ENCODE peak calls at places on chromosomes 11 and 22, in ten cellular contexts. D, L, Y, P, N, C, U, F, Q and Z are unnamed samples.

GRCh38 chr11:69642549-69642912 is 1.6 kb downstream of the CCND1 start:
- DNase-seq in D (no peak), L (no peak), Y (no peak), P (no peak), N (no peak), C (peak), U (no peak), F (peak), Q (no peak), Z (no peak)

GRCh38 chr11:82233211-82233610 is 500.5 kb downstream of the FAM181B start:
- DNase-seq in D (no peak), L (no peak), Y (peak), P (no peak), N (no peak), C (no peak), U (no peak), F (no peak), Q (no peak), Z (no peak)

GRCh38 chr11:95923730-95924413 is at the start of gene MTMR2:
- DNase-seq in D (peak), L (peak), Y (peak), P (peak), N (peak), C (peak), U (peak), F (peak), Q (peak), Z (peak)

GRCh38 chr11:63912678-63913077 is 4.3 kb downstream of the RCOR2 start:
- DNase-seq in D (no peak), L (no peak), Y (no peak), P (no peak), N (no peak), C (no peak), U (no peak), F (no peak), Q (no peak), Z (no peak)

GRCh38 chr11:10731064-10731680 is 19.9 kb upstream of the CTR9 start:
- DNase-seq in D (no peak), L (no peak), Y (no peak), P (no peak), N (no peak), C (no peak), U (no peak), F (no peak), Q (no peak), Z (no peak)

GRCh38 chr11:11973361-11973800 is 35.0 kb downstream of the DKK3 start:
- DNase-seq in D (peak), L (peak), Y (no peak), P (no peak), N (no peak), C (peak), U (peak), F (no peak), Q (no peak), Z (no peak)

GRCh38 chr11:69692422-69692821 is 11.4 kb downstream of the FGF19 start:
- DNase-seq in D (no peak), L (no peak), Y (no peak), P (no peak), N (no peak), C (no peak), U (no peak), F (no peak), Q (no peak), Z (no peak)

GRCh38 chr11:16603890-16604783 is 134.3 kb upstream of the C11orf58 start:
- DNase-seq in D (peak), L (peak), Y (peak), P (no peak), N (peak), C (peak), U (no peak), F (peak), Q (peak), Z (no peak)

GRCh38 chr22:29157759-29158535 is 47.7 kb upstream of the EMID1 start:
- DNase-seq in D (no peak), L (no peak), Y (no peak), P (no peak), N (no peak), C (peak), U (no peak), F (no peak), Q (no peak), Z (peak)

GRCh38 chr11:84819561-84819960 is 807.6 kb downstream of the DLG2 start:
- DNase-seq in D (no peak), L (no peak), Y (no peak), P (no peak), N (no peak), C (no peak), U (peak), F (no peak), Q (no peak), Z (no peak)

GRCh38 chr11:35750315-35750714 is 87.7 kb downstream of the TRIM44 start:
- DNase-seq in D (no peak), L (no peak), Y (no peak), P (no peak), N (no peak), C (no peak), U (no peak), F (no peak), Q (no peak), Z (no peak)

GRCh38 chr11:111797145-111797581 is 31.0 kb upstream of the PPP2R1B start:
- DNase-seq in D (peak), L (no peak), Y (no peak), P (peak), N (no peak), C (no peak), U (peak), F (peak), Q (peak), Z (peak)

GRCh38 chr11:63764712-63765631 is 3.6 kb downstream of the ZFTA start:
- DNase-seq in D (no peak), L (no peak), Y (no peak), P (peak), N (no peak), C (no peak), U (no peak), F (peak), Q (no peak), Z (no peak)

GRCh38 chr11:2579315-2580060 is 120.3 kb downstream of the KCNQ1OT1 start:
- DNase-seq in D (no peak), L (peak), Y (no peak), P (no peak), N (peak), C (peak), U (no peak), F (no peak), Q (no peak), Z (no peak)

GRCh38 chr22:43720718-43721117 is 91.4 kb downstream of the EFCAB6 start:
- DNase-seq in D (no peak), L (no peak), Y (no peak), P (no peak), N (no peak), C (no peak), U (no peak), F (no peak), Q (no peak), Z (peak)

GRCh38 chr11:47626234-47626633 is 16.1 kb downstream of the MTCH2 start:
- DNase-seq in D (no peak), L (no peak), Y (no peak), P (no peak), N (no peak), C (no peak), U (no peak), F (no peak), Q (no peak), Z (no peak)

GRCh38 chr22:39309364-39309861 is 10.0 kb downstream of the RPL3 start:
- DNase-seq in D (peak), L (no peak), Y (peak), P (no peak), N (no peak), C (no peak), U (peak), F (no peak), Q (peak), Z (no peak)

GRCh38 chr11:76408171-76408965 is 27.2 kb downstream of the GVQW3 start:
- DNase-seq in D (no peak), L (no peak), Y (no peak), P (no peak), N (no peak), C (no peak), U (no peak), F (no peak), Q (no peak), Z (no peak)

GRCh38 chr11:10019906-10020682 is 273.9 kb downstream of the SBF2 start:
- DNase-seq in D (no peak), L (peak), Y (no peak), P (no peak), N (no peak), C (no peak), U (no peak), F (peak), Q (no peak), Z (no peak)

DNA sequence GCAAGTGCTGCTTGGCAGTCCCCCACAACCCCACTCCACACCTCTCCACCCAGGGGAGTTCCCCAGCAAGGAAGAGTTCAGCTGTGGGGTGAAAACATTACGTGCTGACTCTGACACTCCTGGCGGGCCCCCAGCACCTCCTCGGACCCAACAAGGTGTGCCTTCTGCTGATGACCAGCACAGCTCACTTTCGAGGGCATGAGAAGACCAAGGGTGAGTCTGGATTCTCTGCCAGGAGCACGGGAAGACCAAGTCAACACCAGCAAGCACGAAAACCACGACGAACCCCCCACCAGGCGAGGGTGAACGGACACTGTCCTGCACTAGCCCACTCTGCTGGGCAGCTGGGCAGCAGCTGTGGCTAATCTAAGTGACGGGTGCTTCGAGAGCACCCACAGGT is 1.4 kb downstream of the ALG12 start:
- DNase-seq in D (no peak), L (no peak), Y (no peak), P (no peak), N (peak), C (no peak), U (no peak), F (no peak), Q (no peak), Z (no peak)
- H3K4me3 ChIP-seq in D (no peak), L (no peak), Y (no peak), P (no peak), N (peak), C (no peak), U (no peak), F (no peak), Q (no peak), Z (no peak)

DNA sequence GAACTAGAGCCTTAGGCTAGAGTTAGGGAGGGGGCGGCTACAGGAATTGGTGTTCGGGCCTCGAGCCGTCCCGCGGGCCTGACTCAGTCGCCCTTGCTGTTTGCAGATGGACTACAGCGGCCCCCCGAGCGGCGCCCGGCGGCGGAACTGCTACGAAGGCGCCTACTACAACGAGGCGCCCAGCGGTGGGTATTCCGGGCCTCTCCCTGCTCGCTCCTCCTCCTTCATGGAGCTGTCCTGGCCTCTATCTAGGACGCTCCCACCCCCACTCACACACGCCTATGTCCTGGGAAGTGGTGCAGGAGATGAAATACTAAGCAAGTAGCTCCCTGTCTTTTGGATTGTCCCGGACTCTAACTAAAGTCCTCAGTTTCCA is 1.4 kb downstream of the MYOD1 start:
- DNase-seq in D (no peak), L (no peak), Y (no peak), P (no peak), N (no peak), C (no peak), U (no peak), F (no peak), Q (no peak), Z (no peak)
- TF ChIP-seq CTCF in D (no peak), L (no peak), Y (peak), P (no peak), N (no peak), C (no peak), U (no peak), F (no peak), Q (no peak), Z (no peak)

DNA sequence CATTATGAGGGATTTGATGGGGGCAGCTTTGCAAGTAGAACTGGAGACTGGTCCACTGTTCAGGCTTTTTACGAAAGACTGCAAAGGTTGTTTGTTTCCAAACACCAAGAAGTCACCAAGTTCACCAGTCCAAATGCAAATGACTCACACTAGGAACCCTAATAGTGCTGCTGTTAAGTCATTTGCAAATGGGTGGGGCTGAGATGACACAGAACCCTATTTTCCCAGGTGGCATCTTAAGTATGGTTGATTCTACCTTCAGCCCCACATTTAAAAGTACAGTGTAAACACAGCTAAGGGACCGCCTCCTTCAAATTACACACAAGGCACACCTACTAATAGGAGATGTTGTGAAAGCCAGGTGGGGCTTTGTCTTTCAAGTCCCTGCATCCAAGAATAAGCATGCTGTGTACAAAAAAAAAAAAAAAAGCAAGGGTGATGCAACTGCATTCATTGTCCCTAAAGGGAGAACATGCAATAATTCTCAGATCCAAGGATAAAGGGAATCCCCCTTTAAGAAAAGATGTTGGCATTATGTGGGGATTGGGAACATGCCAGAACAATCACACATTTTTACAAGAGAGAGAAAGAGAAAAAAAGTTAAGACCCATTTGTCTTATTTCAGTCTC is 27.3 kb downstream of the BDNF start:
- DNase-seq in D (peak), L (no peak), Y (no peak), P (no peak), N (no peak), C (no peak), U (peak), F (no peak), Q (peak), Z (no peak)
- H3K4me3 ChIP-seq in D (no peak), L (no peak), Y (no peak), P (no peak), N (no peak), C (no peak), U (no peak), F (no peak), Q (peak), Z (no peak)

DNA sequence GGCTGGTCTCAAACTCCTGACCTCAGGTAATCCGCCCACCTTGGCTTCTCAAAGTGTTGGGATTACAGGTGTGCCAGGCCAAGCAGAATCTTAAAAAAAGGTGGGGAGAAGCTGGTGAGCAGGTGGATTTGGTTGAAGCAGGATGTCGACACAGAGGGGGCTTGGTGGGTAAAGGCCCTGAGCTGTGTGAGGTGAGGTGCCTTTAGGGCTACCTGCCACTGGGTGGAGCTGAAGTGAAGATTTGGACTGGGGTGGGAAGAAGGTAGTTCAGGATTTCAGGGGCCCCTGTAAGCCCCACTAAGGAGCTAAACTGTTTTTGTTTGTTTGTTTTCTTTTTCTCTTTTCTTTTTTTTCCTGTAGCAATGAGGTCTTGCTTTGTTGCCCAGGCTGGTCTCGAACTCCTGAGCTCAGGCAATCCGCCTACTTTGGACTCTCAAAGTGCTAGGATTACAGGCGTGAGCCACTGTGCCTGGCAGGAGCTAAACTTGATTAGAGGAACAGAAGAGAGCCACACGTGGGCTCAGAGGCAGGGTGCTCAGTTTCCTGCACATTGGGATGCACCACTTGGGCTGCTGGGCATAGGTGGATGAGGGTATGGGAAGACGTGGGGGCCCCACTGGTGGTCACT is 6.0 kb downstream of the P2RX6 start:
- DNase-seq in D (no peak), L (no peak), Y (no peak), P (no peak), N (no peak), C (no peak), U (no peak), F (no peak), Q (no peak), Z (peak)
- TF ChIP-seq CTCF in D (peak), L (no peak), Y (peak), P (peak), N (peak), C (no peak), U (peak), F (no peak), Q (peak), Z (peak)